ENCODE peak calls at places on chromosomes 3 and 15, in six cellular contexts. D is A549, L is HepG2, N is GM12878, O is upper lobe of left lung, Y is K562. I is an unnamed sample.

GRCh38 chr15:48358681-48359152 is 27.5 kb downstream of the DUT start:
- ATAC-seq in L (no peak), D (no peak), N (peak), Y (no peak), O (no peak), I (peak)

GRCh38 chr15:58999694-59000093 is 12.2 kb downstream of the RNF111 start:
- ATAC-seq in Y (no peak), L (no peak), O (no peak), D (no peak), N (no peak), I (no peak)

GRCh38 chr3:39849992-39850706 is 40.7 kb downstream of the MYRIP start:
- ATAC-seq in D (no peak), Y (no peak), N (no peak), L (no peak), O (peak), I (no peak)

GRCh38 chr3:46926871-46927717 is 49.5 kb downstream of the CCDC12 start:
- ATAC-seq in D (no peak), N (peak), Y (no peak), O (no peak), L (no peak), I (no peak)

GRCh38 chr15:69315402-69316110 is 16.8 kb downstream of the PAQR5 start:
- ATAC-seq in L (no peak), O (no peak), D (no peak), N (no peak), Y (no peak), I (no peak)

GRCh38 chr3:136955813-136956212 is 2.0 kb upstream of the IL20RB start:
- ATAC-seq in L (peak), N (peak), Y (peak), D (peak), O (no peak), I (no peak)

GRCh38 chr3:57903124-57903668 is 105.0 kb upstream of the FLNB start:
- ATAC-seq in Y (no peak), N (no peak), D (no peak), O (no peak), L (no peak), I (no peak)

GRCh38 chr15:52290800-52291199 is 4.8 kb downstream of the MYO5C start:
- ATAC-seq in L (no peak), Y (no peak), D (no peak), N (peak), O (no peak), I (no peak)

GRCh38 chr15:88636039-88636438 is 2.8 kb upstream of the ISG20 start:
- ATAC-seq in O (peak), D (peak), L (no peak), Y (no peak), N (no peak), I (no peak)

GRCh38 chr15:51846463-51847230 is 17.2 kb downstream of the TMOD3 start:
- ATAC-seq in L (no peak), Y (no peak), D (no peak), O (no peak), N (peak), I (no peak)

GRCh38 chr3:142645236-142645793 is 49.1 kb downstream of the PLS1 start:
- ATAC-seq in D (peak), L (peak), Y (no peak), O (no peak), N (no peak), I (no peak)

GRCh38 chr3:179299999-179300613 is 22.7 kb upstream of the ZNF639 start:
- ATAC-seq in D (no peak), N (peak), L (no peak), Y (no peak), O (no peak), I (no peak)

GRCh38 chr15:100001405-100001804 is 268.2 kb upstream of the LYSMD4 start:
- ATAC-seq in L (no peak), O (no peak), D (no peak), Y (no peak), N (no peak), I (no peak)

GRCh38 chr15:55334997-55335396 is 16.0 kb downstream of the PIGB start:
- ATAC-seq in O (no peak), N (no peak), D (no peak), L (no peak), Y (no peak), I (no peak)

GRCh38 chr3:147680820-147681488 is 271.8 kb downstream of the ZIC1 start:
- ATAC-seq in L (no peak), D (no peak), Y (no peak), O (no peak), N (no peak), I (no peak)

GRCh38 chr3:186909078-186909853 is 21.1 kb upstream of the ST6GAL1 start:
- ATAC-seq in N (no peak), D (no peak), Y (peak), O (no peak), L (peak), I (no peak)

GRCh38 chr3:111336511-111336910 is 205.5 kb upstream of the CD96 start:
- ATAC-seq in L (no peak), N (no peak), Y (no peak), O (no peak), D (no peak), I (no peak)

GRCh38 chr15:22806156-22806555 is 19.7 kb downstream of the NIPA1 start:
- ATAC-seq in N (no peak), D (no peak), L (no peak), Y (no peak), O (no peak), I (no peak)

GRCh38 chr3:197528190-197528589 is 27.6 kb downstream of the BDH1 start:
- ATAC-seq in D (no peak), L (no peak), Y (no peak), O (no peak), N (no peak), I (no peak)

GRCh38 chr3:5212625-5213573 is 25.4 kb downstream of the EDEM1 start:
- ATAC-seq in Y (no peak), D (no peak), L (no peak), N (peak), O (no peak), I (peak)

GRCh38 chr3:178856804-178857203 is 214.8 kb downstream of the ZMAT3 start:
- ATAC-seq in D (no peak), O (no peak), N (no peak), L (no peak), Y (no peak), I (peak)

GRCh38 chr15:77505556-77505955 is 84.9 kb downstream of the HMG20A start:
- ATAC-seq in Y (no peak), D (no peak), L (no peak), O (no peak), N (no peak), I (no peak)

GRCh38 chr3:165339753-165340152 is 143.6 kb upstream of the SLITRK3 start:
- ATAC-seq in N (peak), L (no peak), D (peak), O (no peak), Y (no peak), I (no peak)

GRCh38 chr15:100930306-100930848 is 11.2 kb downstream of the LRRK1 start:
- ATAC-seq in N (no peak), L (no peak), D (no peak), O (no peak), Y (no peak), I (no peak)

GRCh38 chr3:43584043-43584826 is 37.6 kb downstream of the ANO10 start:
- ATAC-seq in L (no peak), N (peak), O (no peak), Y (peak), D (no peak), I (peak)

GRCh38 chr3:152183473-152183872 is 85.3 kb upstream of the MBNL1 start:
- ATAC-seq in Y (peak), L (peak), D (peak), N (peak), O (no peak), I (no peak)

GRCh38 chr3:32340639-32341365 is 50.9 kb upstream of the CMTM7 start:
- ATAC-seq in D (peak), L (peak), O (no peak), N (peak), Y (no peak), I (no peak)

GRCh38 chr3:64792458-64792857 is 104.7 kb upstream of the ADAMTS9 start:
- ATAC-seq in D (no peak), Y (no peak), O (no peak), N (no peak), L (no peak), I (no peak)

GRCh38 chr3:113844622-113845222 is 6.1 kb downstream of the GRAMD1C start:
- ATAC-seq in D (peak), L (peak), O (peak), Y (peak), N (peak), I (no peak)

GRCh38 chr3:112143689-112144088 is 10.6 kb upstream of the GCSAM start:
- ATAC-seq in O (no peak), D (no peak), N (peak), Y (no peak), L (no peak), I (no peak)

GRCh38 chr15:94070341-94071275 is 160.8 kb upstream of the MCTP2 start:
- ATAC-seq in L (no peak), O (no peak), D (peak), N (no peak), Y (no peak), I (no peak)

GRCh38 chr3:115233021-115233420 is 85.9 kb upstream of the ZBTB20 start:
- ATAC-seq in O (no peak), D (no peak), N (no peak), L (no peak), Y (no peak), I (no peak)

GRCh38 chr3:121995190-121996137 is 26.6 kb downstream of the ILDR1 start:
- ATAC-seq in L (peak), N (peak), Y (peak), O (peak), D (peak), I (peak)

GRCh38 chr15:51992953-51993352 is 21.4 kb upstream of the LEO1 start:
- ATAC-seq in D (peak), O (no peak), Y (no peak), N (no peak), L (peak), I (no peak)

GRCh38 chr3:197891-198491 is 1.4 kb downstream of the CHL1 start:
- ATAC-seq in N (peak), O (peak), D (peak), L (peak), Y (no peak), I (no peak)

GRCh38 chr15:73362900-73363299 is 5.9 kb downstream of the HCN4 start:
- ATAC-seq in N (peak), O (no peak), L (no peak), Y (no peak), D (no peak), I (no peak)

GRCh38 chr3:25831578-25831977 is 41.7 kb downstream of the OXSM start:
- ATAC-seq in D (peak), O (no peak), L (peak), Y (peak), N (peak), I (no peak)

GRCh38 chr3:195080125-195080524 is 190.8 kb downstream of the XXYLT1 start:
- ATAC-seq in N (no peak), Y (no peak), L (no peak), O (no peak), D (no peak), I (peak)

GRCh38 chr3:39406368-39407258 is at the start of gene RPSA:
- ATAC-seq in L (peak), O (peak), Y (peak), D (peak), N (peak), I (peak)

GRCh38 chr3:72100626-72101187 is 315.8 kb upstream of the PROK2 start:
- ATAC-seq in D (peak), N (peak), L (peak), Y (peak), O (peak), I (peak)
- TF ChIP-seq EP300 in D (no peak), N (peak), L (no peak), Y (no peak), O (no peak), I (no peak)

GRCh38 chr3:102206506-102207145 is 228.2 kb upstream of the ZPLD1 start:
- ATAC-seq in L (no peak), N (no peak), O (peak), Y (no peak), D (no peak), I (peak)
- TF ChIP-seq EP300 in L (no peak), N (no peak), O (peak), Y (no peak), D (no peak), I (no peak)

DNA sequence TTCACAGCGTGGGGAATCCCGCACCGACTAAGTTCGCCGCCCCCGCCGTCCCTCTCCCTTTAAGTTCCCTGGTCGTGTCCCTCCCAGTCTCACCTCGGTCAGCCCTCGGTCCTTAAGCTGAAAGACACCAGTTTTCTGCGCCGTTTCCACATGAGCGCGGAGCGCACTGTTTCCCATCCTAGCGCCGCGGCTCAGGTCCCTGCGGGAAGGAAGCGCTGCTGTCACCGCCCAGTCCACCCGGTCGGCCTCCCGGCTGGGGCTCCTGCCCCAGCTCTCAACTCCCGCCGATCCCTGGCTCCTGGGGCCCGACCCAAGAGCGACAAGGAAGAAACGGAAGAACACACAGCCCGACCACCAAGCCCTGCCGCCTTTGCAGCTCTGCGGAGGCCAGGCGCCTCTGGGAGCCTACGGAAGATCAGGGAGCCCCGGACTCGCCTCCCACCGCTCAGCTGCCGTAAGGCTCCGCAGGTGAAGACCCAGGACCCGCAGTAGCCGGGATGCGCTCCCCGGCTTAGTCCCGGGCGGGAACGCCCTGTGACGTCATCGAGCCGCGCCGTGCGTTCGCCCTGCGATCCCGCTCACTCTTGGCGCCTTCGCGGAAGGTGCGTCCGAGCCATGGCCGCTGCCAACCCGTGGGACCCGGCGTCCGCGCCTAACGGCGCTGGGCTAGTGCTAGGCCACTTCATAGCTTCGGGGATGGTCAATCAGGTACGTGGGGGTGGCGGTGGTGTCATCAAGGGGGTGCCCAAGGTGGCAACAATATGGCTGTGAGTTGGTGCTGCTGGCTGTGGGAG is at the start of the genes HAUS2 and LRRC57:
- ATAC-seq in L (peak), Y (peak), O (peak), N (peak), D (peak), I (peak)
- TF ChIP-seq EP300 in L (no peak), Y (no peak), O (no peak), N (no peak), D (no peak), I (no peak)

GRCh38 chr15:42471002-42471401 is 19.9 kb downstream of the ZNF106 start:
- ATAC-seq in N (no peak), L (no peak), Y (no peak), D (no peak), O (no peak), I (peak)
- TF ChIP-seq EP300 in N (no peak), L (no peak), Y (no peak), D (no peak), O (no peak), I (no peak)

GRCh38 chr15:62935300-62936081 is 107.1 kb upstream of the TPM1 start:
- ATAC-seq in L (peak), N (no peak), Y (no peak), O (peak), D (peak), I (no peak)

GRCh38 chr15:62932436-62932835 is 110.1 kb upstream of the TPM1 start:
- ATAC-seq in D (no peak), N (no peak), O (no peak), Y (no peak), L (no peak), I (no peak)

GRCh38 chr15:62931650-62932049 is 110.9 kb upstream of the TPM1 start:
- ATAC-seq in Y (no peak), O (no peak), L (no peak), N (no peak), D (no peak), I (no peak)

GRCh38 chr15:62933388-62933787 is 109.2 kb upstream of the TPM1 start:
- ATAC-seq in L (no peak), N (no peak), Y (no peak), O (no peak), D (no peak), I (no peak)

DNA sequence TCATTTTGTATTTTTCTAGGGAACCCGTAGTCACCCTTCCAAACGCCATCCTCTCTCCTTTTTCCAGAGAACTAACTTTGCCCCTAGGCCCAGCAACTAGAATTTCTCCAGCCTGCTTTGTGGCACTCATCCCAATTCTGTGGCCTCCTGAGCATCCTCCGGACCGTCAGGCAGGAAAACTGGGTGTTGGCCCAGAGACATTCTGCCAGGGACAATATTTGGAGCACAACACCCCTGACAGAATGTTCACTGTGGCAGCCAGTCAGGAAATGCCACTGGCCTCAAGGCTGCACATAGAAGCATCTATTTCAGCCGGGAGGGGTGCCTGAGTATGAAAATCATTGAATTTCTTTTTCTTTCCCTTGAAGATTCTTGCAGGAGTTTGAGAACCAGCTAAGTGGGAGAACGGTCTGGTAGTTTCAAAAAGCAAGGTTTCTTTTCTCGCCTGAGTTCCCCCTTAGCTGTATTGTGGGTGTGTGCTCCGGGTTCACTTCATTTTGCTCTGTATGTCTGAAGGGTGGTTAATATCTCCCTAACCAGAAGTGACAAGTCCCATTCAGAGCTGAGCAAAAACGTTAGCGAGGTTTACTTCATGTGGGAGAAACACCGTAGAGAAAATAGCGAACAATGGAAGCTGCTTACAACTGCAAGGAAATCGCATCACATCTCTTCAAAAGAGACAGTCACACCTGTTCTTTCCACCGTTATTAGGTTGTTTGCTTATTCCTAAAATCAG is 108.1 kb upstream of the TPM1 start:
- ATAC-seq in N (no peak), L (no peak), O (no peak), Y (no peak), D (no peak), I (no peak)
- TF ChIP-seq EP300 in N (no peak), L (no peak), O (no peak), Y (no peak), D (no peak), I (no peak)

DNA sequence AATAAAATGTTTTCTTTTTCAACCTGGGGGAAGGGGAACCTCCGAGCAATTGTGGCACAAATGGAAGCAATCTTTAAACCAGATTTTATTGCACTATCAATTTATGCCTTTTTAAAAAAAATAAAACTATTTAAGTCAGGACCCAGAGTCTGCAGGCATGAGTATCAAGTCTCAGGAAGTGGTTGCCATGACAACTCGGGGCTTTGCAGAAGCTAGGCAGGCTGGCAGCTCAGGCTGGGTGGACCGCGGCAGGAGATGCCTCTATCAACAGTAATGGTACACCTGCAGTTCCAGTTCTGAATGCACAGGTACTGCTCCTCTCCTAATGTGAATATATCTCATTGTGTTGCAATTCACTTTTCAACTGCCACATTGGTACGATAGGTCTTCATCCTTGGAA is 447.7 kb downstream of the GABRG3 start:
- ATAC-seq in D (no peak), O (no peak), Y (no peak), L (no peak), N (no peak), I (no peak)
- TF ChIP-seq EP300 in D (no peak), O (no peak), Y (no peak), L (no peak), N (no peak), I (no peak)